ENCODE peak calls at places on chromosomes 2 and 18, in six cellular contexts. One of them, this sample, is unnamed.

GRCh38 chr2:234970467-234970866 is 18.6 kb downstream of the SH3BP4 start:
- DNase-seq in transverse colon: no peak
- DNase-seq in HL-60: no peak
- DNase-seq in HepG2: no peak
- DNase-seq in stomach: no peak
- DNase-seq in endothelial cell of umbilical vein: peak
- DNase-seq in this sample: no peak

GRCh38 chr18:43668866-43669265 is 391.6 kb upstream of the SYT4 start:
- DNase-seq in HL-60: no peak
- DNase-seq in endothelial cell of umbilical vein: no peak
- DNase-seq in HepG2: no peak
- DNase-seq in transverse colon: no peak
- DNase-seq in stomach: no peak
- DNase-seq in this sample: no peak

GRCh38 chr2:67008114-67008513 is 389.0 kb upstream of the ETAA1 start:
- DNase-seq in stomach: no peak
- DNase-seq in HepG2: no peak
- DNase-seq in endothelial cell of umbilical vein: no peak
- DNase-seq in transverse colon: no peak
- DNase-seq in HL-60: no peak
- DNase-seq in this sample: no peak

GRCh38 chr2:18178736-18179349 is 300.4 kb downstream of the KCNS3 start:
- DNase-seq in endothelial cell of umbilical vein: peak
- DNase-seq in HL-60: peak
- DNase-seq in transverse colon: peak
- DNase-seq in HepG2: peak
- DNase-seq in stomach: peak
- DNase-seq in this sample: no peak

GRCh38 chr2:29010946-29011649 is 30.0 kb downstream of the TOGARAM2 start:
- DNase-seq in HepG2: no peak
- DNase-seq in HL-60: no peak
- DNase-seq in stomach: peak
- DNase-seq in transverse colon: peak
- DNase-seq in endothelial cell of umbilical vein: no peak
- DNase-seq in this sample: no peak

GRCh38 chr2:83594841-83595720 is 864.0 kb downstream of the SUCLG1 start:
- DNase-seq in endothelial cell of umbilical vein: no peak
- DNase-seq in stomach: no peak
- DNase-seq in HepG2: no peak
- DNase-seq in HL-60: no peak
- DNase-seq in transverse colon: no peak
- DNase-seq in this sample: no peak

GRCh38 chr2:43024515-43024962 is 201.9 kb downstream of the ZFP36L2 start:
- DNase-seq in endothelial cell of umbilical vein: peak
- DNase-seq in HepG2: no peak
- DNase-seq in transverse colon: peak
- DNase-seq in HL-60: peak
- DNase-seq in stomach: peak
- DNase-seq in this sample: no peak

GRCh38 chr2:164560181-164560792 is 61.0 kb downstream of the GRB14 start:
- DNase-seq in endothelial cell of umbilical vein: peak
- DNase-seq in transverse colon: no peak
- DNase-seq in HL-60: no peak
- DNase-seq in HepG2: peak
- DNase-seq in stomach: no peak
- DNase-seq in this sample: no peak

GRCh38 chr18:48165104-48165866 is 234.8 kb upstream of the SMAD2 start:
- DNase-seq in HL-60: peak
- DNase-seq in endothelial cell of umbilical vein: no peak
- DNase-seq in HepG2: peak
- DNase-seq in transverse colon: peak
- DNase-seq in stomach: no peak
- DNase-seq in this sample: no peak

GRCh38 chr2:176085120-176085788 is 1.5 kb upstream of the EVX2 start:
- DNase-seq in transverse colon: no peak
- DNase-seq in endothelial cell of umbilical vein: no peak
- DNase-seq in HepG2: no peak
- DNase-seq in HL-60: no peak
- DNase-seq in stomach: peak
- DNase-seq in this sample: no peak

GRCh38 chr2:213266421-213266820 is 17.8 kb upstream of the SPAG16 start:
- DNase-seq in HepG2: no peak
- DNase-seq in transverse colon: no peak
- DNase-seq in endothelial cell of umbilical vein: no peak
- DNase-seq in HL-60: no peak
- DNase-seq in stomach: no peak
- DNase-seq in this sample: no peak

GRCh38 chr2:182784777-182785176 is 68.7 kb downstream of the DNAJC10 start:
- DNase-seq in transverse colon: no peak
- DNase-seq in HL-60: no peak
- DNase-seq in stomach: no peak
- DNase-seq in endothelial cell of umbilical vein: peak
- DNase-seq in HepG2: peak
- DNase-seq in this sample: no peak

GRCh38 chr2:86213699-86214502 is 14.6 kb downstream of the MRPL35 start:
- DNase-seq in stomach: peak
- DNase-seq in HepG2: no peak
- DNase-seq in endothelial cell of umbilical vein: peak
- DNase-seq in HL-60: no peak
- DNase-seq in transverse colon: no peak
- DNase-seq in this sample: no peak

GRCh38 chr18:52459890-52460289 is 119.9 kb downstream of the DCC start:
- DNase-seq in HL-60: no peak
- DNase-seq in stomach: no peak
- DNase-seq in transverse colon: no peak
- DNase-seq in endothelial cell of umbilical vein: no peak
- DNase-seq in HepG2: no peak
- DNase-seq in this sample: no peak

GRCh38 chr2:69306897-69307695 is 79.9 kb downstream of the GFPT1 start:
- DNase-seq in HepG2: peak
- DNase-seq in endothelial cell of umbilical vein: peak
- DNase-seq in HL-60: peak
- DNase-seq in transverse colon: peak
- DNase-seq in stomach: peak
- DNase-seq in this sample: no peak

GRCh38 chr2:10239561-10239967 is 63.1 kb upstream of the HPCAL1 start:
- DNase-seq in stomach: no peak
- DNase-seq in endothelial cell of umbilical vein: no peak
- DNase-seq in HepG2: no peak
- DNase-seq in transverse colon: no peak
- DNase-seq in HL-60: peak
- DNase-seq in this sample: no peak
- TF ChIP-seq CTCF in stomach: no peak
- TF ChIP-seq CTCF in endothelial cell of umbilical vein: no peak
- TF ChIP-seq CTCF in HepG2: peak
- TF ChIP-seq CTCF in transverse colon: no peak
- TF ChIP-seq CTCF in HL-60: peak
- TF ChIP-seq CTCF in this sample: no peak

GRCh38 chr2:75643980-75644379 is 2.6 kb upstream of the MRPL19 start:
- DNase-seq in transverse colon: no peak
- DNase-seq in endothelial cell of umbilical vein: no peak
- DNase-seq in HL-60: no peak
- DNase-seq in HepG2: no peak
- DNase-seq in stomach: no peak
- DNase-seq in this sample: no peak

GRCh38 chr2:75645643-75646042 is 940 bp upstream of the MRPL19 start:
- DNase-seq in stomach: no peak
- DNase-seq in transverse colon: no peak
- DNase-seq in HL-60: no peak
- DNase-seq in HepG2: no peak
- DNase-seq in endothelial cell of umbilical vein: no peak
- DNase-seq in this sample: no peak

GRCh38 chr2:75646090-75646582 is 447 bp upstream of the MRPL19 start:
- DNase-seq in transverse colon: no peak
- DNase-seq in HL-60: no peak
- DNase-seq in stomach: no peak
- DNase-seq in HepG2: peak
- DNase-seq in endothelial cell of umbilical vein: no peak
- DNase-seq in this sample: no peak

GRCh38 chr2:75647771-75648170 is 1.2 kb downstream of the MRPL19 start:
- DNase-seq in transverse colon: no peak
- DNase-seq in stomach: no peak
- DNase-seq in endothelial cell of umbilical vein: no peak
- DNase-seq in HepG2: no peak
- DNase-seq in HL-60: no peak
- DNase-seq in this sample: no peak

GRCh38 chr2:75646583-75647425 is at the start of gene MRPL19:
- DNase-seq in transverse colon: peak
- DNase-seq in stomach: peak
- DNase-seq in HL-60: peak
- DNase-seq in endothelial cell of umbilical vein: peak
- DNase-seq in HepG2: peak
- DNase-seq in this sample: no peak
- TF ChIP-seq POLR2AphosphoS5 in transverse colon: peak
- TF ChIP-seq POLR2AphosphoS5 in stomach: peak
- TF ChIP-seq POLR2AphosphoS5 in HL-60: peak
- TF ChIP-seq POLR2AphosphoS5 in endothelial cell of umbilical vein: peak
- TF ChIP-seq POLR2AphosphoS5 in HepG2: peak
- TF ChIP-seq POLR2AphosphoS5 in this sample: peak

DNA sequence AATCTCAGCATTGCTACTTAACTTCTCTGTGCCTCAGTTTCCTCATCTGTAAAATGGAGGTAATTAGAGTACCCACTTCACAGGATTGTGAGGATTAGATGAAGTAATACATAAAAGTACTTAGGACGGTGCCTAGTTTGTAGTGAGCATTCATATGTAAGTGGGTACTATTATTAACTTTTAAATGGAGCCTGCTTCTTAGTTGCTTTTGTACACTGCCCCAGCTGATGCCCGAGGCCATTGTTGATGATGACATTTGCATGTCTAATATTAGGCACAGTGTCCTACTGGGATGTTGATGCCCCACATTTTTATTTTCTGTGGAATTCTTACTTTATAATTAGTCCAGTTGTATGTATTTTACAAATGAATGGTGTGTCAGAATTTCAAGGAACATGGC is 79.7 kb upstream of the STON1 start:
- DNase-seq in endothelial cell of umbilical vein: no peak
- DNase-seq in HepG2: no peak
- DNase-seq in HL-60: no peak
- DNase-seq in stomach: no peak
- DNase-seq in transverse colon: no peak
- DNase-seq in this sample: no peak
- H3K27ac ChIP-seq in endothelial cell of umbilical vein: no peak
- H3K27ac ChIP-seq in HepG2: peak
- H3K27ac ChIP-seq in HL-60: no peak
- H3K27ac ChIP-seq in stomach: no peak
- H3K27ac ChIP-seq in transverse colon: no peak
- H3K27ac ChIP-seq in this sample: no peak

GRCh38 chr2:99085400-99085799 is 56.1 kb upstream of the C2orf15 start:
- DNase-seq in transverse colon: no peak
- DNase-seq in stomach: no peak
- DNase-seq in HepG2: peak
- DNase-seq in HL-60: peak
- DNase-seq in endothelial cell of umbilical vein: no peak
- DNase-seq in this sample: no peak
- TF ChIP-seq CTCF in transverse colon: no peak
- TF ChIP-seq CTCF in stomach: no peak
- TF ChIP-seq CTCF in HepG2: peak
- TF ChIP-seq CTCF in HL-60: peak
- TF ChIP-seq CTCF in endothelial cell of umbilical vein: no peak
- TF ChIP-seq CTCF in this sample: no peak

GRCh38 chr2:125654226-125654625 is 1001.7 kb upstream of the GYPC start:
- DNase-seq in HepG2: no peak
- DNase-seq in endothelial cell of umbilical vein: no peak
- DNase-seq in stomach: no peak
- DNase-seq in transverse colon: no peak
- DNase-seq in HL-60: no peak
- DNase-seq in this sample: no peak

GRCh38 chr2:125656190-125656589 is 999.8 kb upstream of the GYPC start:
- DNase-seq in endothelial cell of umbilical vein: no peak
- DNase-seq in HL-60: no peak
- DNase-seq in transverse colon: no peak
- DNase-seq in HepG2: no peak
- DNase-seq in stomach: no peak
- DNase-seq in this sample: no peak

GRCh38 chr2:125652260-125652659 is 1003.7 kb upstream of the GYPC start:
- DNase-seq in HepG2: no peak
- DNase-seq in transverse colon: no peak
- DNase-seq in HL-60: no peak
- DNase-seq in endothelial cell of umbilical vein: no peak
- DNase-seq in stomach: no peak
- DNase-seq in this sample: no peak
- TF ChIP-seq POLR2AphosphoS5 in HepG2: no peak
- TF ChIP-seq POLR2AphosphoS5 in transverse colon: no peak
- TF ChIP-seq POLR2AphosphoS5 in HL-60: no peak
- TF ChIP-seq POLR2AphosphoS5 in endothelial cell of umbilical vein: no peak
- TF ChIP-seq POLR2AphosphoS5 in stomach: no peak
- TF ChIP-seq POLR2AphosphoS5 in this sample: no peak

GRCh38 chr2:98907385-98907784 is 28.6 kb downstream of the CRACDL start:
- DNase-seq in stomach: no peak
- DNase-seq in transverse colon: no peak
- DNase-seq in endothelial cell of umbilical vein: no peak
- DNase-seq in HL-60: no peak
- DNase-seq in HepG2: no peak
- DNase-seq in this sample: peak
- H3K27ac ChIP-seq in stomach: no peak
- H3K27ac ChIP-seq in transverse colon: no peak
- H3K27ac ChIP-seq in endothelial cell of umbilical vein: no peak
- H3K27ac ChIP-seq in HL-60: no peak
- H3K27ac ChIP-seq in HepG2: no peak
- H3K27ac ChIP-seq in this sample: no peak

DNA sequence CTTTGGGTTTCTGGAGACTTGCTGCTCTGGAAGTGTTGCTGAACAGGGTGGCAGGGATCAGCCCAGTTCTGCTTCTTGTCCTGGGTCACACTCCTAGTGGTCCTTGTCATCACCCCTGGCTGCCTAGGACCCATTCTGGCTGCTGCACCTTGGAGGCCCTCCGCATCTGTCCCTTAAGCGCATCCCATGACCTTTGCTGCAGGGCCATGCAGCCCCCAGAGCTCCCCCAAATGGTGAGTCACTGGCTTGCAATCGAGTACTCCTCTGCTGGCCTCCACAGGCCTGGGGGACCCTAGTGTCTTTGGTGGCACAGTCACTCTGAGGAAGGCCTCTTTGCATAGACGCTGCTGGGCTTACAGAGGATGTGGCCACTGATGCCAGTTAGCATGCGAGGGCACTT is 188.5 kb downstream of the ASB1 start:
- DNase-seq in stomach: no peak
- DNase-seq in transverse colon: no peak
- DNase-seq in endothelial cell of umbilical vein: no peak
- DNase-seq in HepG2: no peak
- DNase-seq in HL-60: no peak
- DNase-seq in this sample: no peak
- TF ChIP-seq CTCF in stomach: no peak
- TF ChIP-seq CTCF in transverse colon: no peak
- TF ChIP-seq CTCF in endothelial cell of umbilical vein: no peak
- TF ChIP-seq CTCF in HepG2: peak
- TF ChIP-seq CTCF in HL-60: no peak
- TF ChIP-seq CTCF in this sample: no peak